ENCODE peak calls at places on chromosomes 4 and X, in four cellular contexts. One of them, this sample, is unnamed.

GRCh38 chrX:48531359-48531954 is 8.1 kb upstream of the TBC1D25 start:
- DNase-seq in choroid plexus epithelial cell: peak; percentile 62
- DNase-seq in ascending aorta: no peak
- DNase-seq in RWPE1: peak; percentile 57
- DNase-seq in this sample: no peak

GRCh38 chr4:176443117-176443516 is 123.4 kb downstream of the SPCS3 start:
- DNase-seq in choroid plexus epithelial cell: peak; percentile 94
- DNase-seq in ascending aorta: no peak
- DNase-seq in RWPE1: peak; percentile 81
- DNase-seq in this sample: no peak

GRCh38 chr4:152104286-152104685 is 343.5 kb upstream of the GATB start:
- DNase-seq in choroid plexus epithelial cell: no peak
- DNase-seq in ascending aorta: no peak
- DNase-seq in RWPE1: no peak
- DNase-seq in this sample: no peak

GRCh38 chr4:87322754-87323153 is at the start of gene HSD17B13:
- DNase-seq in choroid plexus epithelial cell: no peak
- DNase-seq in ascending aorta: no peak
- DNase-seq in RWPE1: no peak
- DNase-seq in this sample: no peak

GRCh38 chr4:108683479-108683878 is 33.1 kb downstream of the OSTC start:
- DNase-seq in choroid plexus epithelial cell: peak; percentile 74
- DNase-seq in ascending aorta: no peak
- DNase-seq in RWPE1: peak; percentile 16
- DNase-seq in this sample: no peak

GRCh38 chr4:176163041-176163440 is 32.3 kb downstream of the SPATA4 start:
- DNase-seq in choroid plexus epithelial cell: no peak
- DNase-seq in ascending aorta: no peak
- DNase-seq in RWPE1: no peak
- DNase-seq in this sample: no peak

GRCh38 chrX:86047174-86047991 is at the start of gene CHM:
- DNase-seq in choroid plexus epithelial cell: peak; percentile 89
- DNase-seq in ascending aorta: peak; percentile 13
- DNase-seq in RWPE1: peak; percentile 66
- DNase-seq in this sample: peak; percentile 66

GRCh38 chr4:37244583-37245390 is at the start of gene NWD2:
- DNase-seq in choroid plexus epithelial cell: peak; percentile 6
- DNase-seq in ascending aorta: no peak
- DNase-seq in RWPE1: no peak
- DNase-seq in this sample: peak; percentile 35

GRCh38 chrX:70973221-70973620 is 42.3 kb upstream of the SLC7A3 start:
- DNase-seq in choroid plexus epithelial cell: peak; percentile 11
- DNase-seq in ascending aorta: no peak
- DNase-seq in RWPE1: no peak
- DNase-seq in this sample: no peak

GRCh38 chr4:35963383-35963782 is 280.9 kb downstream of the ARAP2 start:
- DNase-seq in choroid plexus epithelial cell: peak; percentile 2
- DNase-seq in ascending aorta: no peak
- DNase-seq in RWPE1: no peak
- DNase-seq in this sample: no peak

GRCh38 chrX:53321216-53321942 is 40.0 kb upstream of the IQSEC2 start:
- DNase-seq in choroid plexus epithelial cell: no peak
- DNase-seq in ascending aorta: no peak
- DNase-seq in RWPE1: no peak
- DNase-seq in this sample: no peak

GRCh38 chr4:55635282-55635681 is 816 bp downstream of the NMU start:
- DNase-seq in choroid plexus epithelial cell: no peak
- DNase-seq in ascending aorta: no peak
- DNase-seq in RWPE1: no peak
- DNase-seq in this sample: no peak

GRCh38 chrX:127038065-127038464 is 218.5 kb downstream of the PRR32 start:
- DNase-seq in choroid plexus epithelial cell: no peak
- DNase-seq in ascending aorta: no peak
- DNase-seq in RWPE1: no peak
- DNase-seq in this sample: no peak

GRCh38 chr4:146709956-146710355 is 71.3 kb downstream of the POU4F2 start:
- DNase-seq in choroid plexus epithelial cell: no peak
- DNase-seq in ascending aorta: no peak
- DNase-seq in RWPE1: no peak
- DNase-seq in this sample: no peak

GRCh38 chr4:107666134-107666533 is 53.9 kb downstream of the PAPSS1 start:
- DNase-seq in choroid plexus epithelial cell: peak; percentile 70
- DNase-seq in ascending aorta: no peak
- DNase-seq in RWPE1: no peak
- DNase-seq in this sample: no peak

GRCh38 chr4:132417220-132417619 is 731.9 kb upstream of the PCDH10 start:
- DNase-seq in choroid plexus epithelial cell: no peak
- DNase-seq in ascending aorta: no peak
- DNase-seq in RWPE1: no peak
- DNase-seq in this sample: no peak

GRCh38 chr4:150229538-150229937 is 151.3 kb downstream of the DCLK2 start:
- DNase-seq in choroid plexus epithelial cell: peak; percentile 71
- DNase-seq in ascending aorta: no peak
- DNase-seq in RWPE1: peak; percentile 42
- DNase-seq in this sample: no peak

GRCh38 chr4:108544504-108544903 is 75.9 kb upstream of the RPL34 start:
- DNase-seq in choroid plexus epithelial cell: peak; percentile 38
- DNase-seq in ascending aorta: no peak
- DNase-seq in RWPE1: peak; percentile 44
- DNase-seq in this sample: no peak

GRCh38 chrX:153673398-153674218 is at the start of gene PNCK:
- DNase-seq in choroid plexus epithelial cell: no peak
- DNase-seq in ascending aorta: no peak
- DNase-seq in RWPE1: no peak
- DNase-seq in this sample: no peak

GRCh38 chr4:150389896-150390530 is 191.9 kb upstream of the MAB21L2 start:
- DNase-seq in choroid plexus epithelial cell: peak; percentile 57
- DNase-seq in ascending aorta: no peak
- DNase-seq in RWPE1: no peak
- DNase-seq in this sample: no peak

GRCh38 chr4:105122334-105122733 is 24.3 kb upstream of the TET2 start:
- DNase-seq in choroid plexus epithelial cell: peak; percentile 54
- DNase-seq in ascending aorta: no peak
- DNase-seq in RWPE1: peak; percentile 5
- DNase-seq in this sample: peak; percentile 75

GRCh38 chr4:65917486-65917885 is 247.2 kb upstream of the EPHA5 start:
- DNase-seq in choroid plexus epithelial cell: peak; percentile 54
- DNase-seq in ascending aorta: no peak
- DNase-seq in RWPE1: no peak
- DNase-seq in this sample: no peak

GRCh38 chrX:124344246-124344645 is 2.1 kb upstream of the SH2D1A start:
- DNase-seq in choroid plexus epithelial cell: no peak
- DNase-seq in ascending aorta: no peak
- DNase-seq in RWPE1: no peak
- DNase-seq in this sample: no peak

GRCh38 chr4:86664959-86665358 is 70.8 kb downstream of the PTPN13 start:
- DNase-seq in choroid plexus epithelial cell: peak; percentile 91
- DNase-seq in ascending aorta: no peak
- DNase-seq in RWPE1: no peak
- DNase-seq in this sample: no peak

GRCh38 chr4:128322986-128323385 is 35.4 kb upstream of the PGRMC2 start:
- DNase-seq in choroid plexus epithelial cell: peak; percentile 84
- DNase-seq in ascending aorta: no peak
- DNase-seq in RWPE1: peak; percentile 49
- DNase-seq in this sample: peak; percentile 73

GRCh38 chr4:26326791-26327190 is 6.0 kb downstream of the RBPJ start:
- DNase-seq in choroid plexus epithelial cell: peak; percentile 95
- DNase-seq in ascending aorta: no peak
- DNase-seq in RWPE1: no peak
- DNase-seq in this sample: no peak

GRCh38 chr4:13067077-13067476 is 417.1 kb downstream of the RAB28 start:
- DNase-seq in choroid plexus epithelial cell: no peak
- DNase-seq in ascending aorta: no peak
- DNase-seq in RWPE1: no peak
- DNase-seq in this sample: no peak

GRCh38 chr4:6309755-6310154 is 40.1 kb downstream of the WFS1 start:
- DNase-seq in choroid plexus epithelial cell: no peak
- DNase-seq in ascending aorta: no peak
- DNase-seq in RWPE1: no peak
- DNase-seq in this sample: no peak

GRCh38 chrX:37652053-37652452 is 33.5 kb upstream of the XK start:
- DNase-seq in choroid plexus epithelial cell: no peak
- DNase-seq in ascending aorta: no peak
- DNase-seq in RWPE1: no peak
- DNase-seq in this sample: no peak

GRCh38 chr4:124514588-124514987 is 197.9 kb downstream of the ANKRD50 start:
- DNase-seq in choroid plexus epithelial cell: no peak
- DNase-seq in ascending aorta: no peak
- DNase-seq in RWPE1: no peak
- DNase-seq in this sample: no peak

DNA sequence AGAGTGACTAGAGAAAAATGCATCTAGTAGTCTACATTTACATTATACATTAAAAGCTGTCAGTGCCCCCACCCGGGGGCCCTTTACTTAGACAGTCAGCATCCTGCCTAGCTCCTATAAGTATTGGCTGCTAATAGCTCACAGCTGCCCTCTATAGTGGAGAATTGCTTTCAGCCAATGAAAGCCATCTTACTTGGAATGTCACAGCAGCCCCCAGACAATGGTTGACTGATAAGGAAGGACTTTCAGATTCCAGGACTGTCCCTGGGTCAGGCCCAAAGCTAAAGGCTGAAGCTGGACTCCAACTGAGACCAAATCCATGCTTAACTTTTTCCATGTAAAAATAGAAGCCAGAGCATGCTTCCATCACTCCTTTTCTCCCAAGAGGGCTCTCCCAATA is 196.9 kb downstream of the ANKRD50 start:
- DNase-seq in choroid plexus epithelial cell: no peak
- DNase-seq in ascending aorta: no peak
- DNase-seq in RWPE1: no peak
- DNase-seq in this sample: peak; percentile 17
- TF ChIP-seq CTCF in choroid plexus epithelial cell: no peak
- TF ChIP-seq CTCF in ascending aorta: no peak
- TF ChIP-seq CTCF in RWPE1: no peak
- TF ChIP-seq CTCF in this sample: no peak

GRCh38 chr4:139808381-139809206 is 143.0 kb downstream of the MGST2 start:
- DNase-seq in choroid plexus epithelial cell: no peak
- DNase-seq in ascending aorta: no peak
- DNase-seq in RWPE1: no peak
- DNase-seq in this sample: peak; percentile 59

GRCh38 chr4:139810710-139811109 is 145.1 kb downstream of the MGST2 start:
- DNase-seq in choroid plexus epithelial cell: no peak
- DNase-seq in ascending aorta: no peak
- DNase-seq in RWPE1: no peak
- DNase-seq in this sample: no peak

GRCh38 chr4:139809207-139810157 is 143.9 kb downstream of the MGST2 start:
- DNase-seq in choroid plexus epithelial cell: no peak
- DNase-seq in ascending aorta: no peak
- DNase-seq in RWPE1: no peak
- DNase-seq in this sample: peak; percentile 15

GRCh38 chr4:139807483-139807882 is 141.9 kb downstream of the MGST2 start:
- DNase-seq in choroid plexus epithelial cell: no peak
- DNase-seq in ascending aorta: no peak
- DNase-seq in RWPE1: no peak
- DNase-seq in this sample: no peak

DNA sequence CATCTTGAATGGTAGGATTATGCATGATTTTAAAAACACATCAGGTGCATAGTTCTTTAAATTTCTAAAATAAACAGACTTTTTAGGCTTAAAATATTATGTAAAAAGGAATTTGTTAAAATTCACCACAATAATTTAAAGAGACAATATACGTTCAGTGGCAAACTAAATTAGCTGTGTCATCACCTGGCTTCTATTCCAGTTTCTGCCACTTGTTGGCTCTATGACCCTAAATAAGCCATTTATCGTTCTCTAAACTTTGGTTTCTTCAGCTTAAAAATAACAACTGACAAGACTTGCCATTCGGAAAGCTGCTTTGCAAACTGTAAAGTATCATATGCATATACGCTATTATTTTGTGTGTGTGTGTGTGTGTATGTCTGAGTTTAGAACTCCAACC is 141.3 kb downstream of the MGST2 start:
- DNase-seq in choroid plexus epithelial cell: no peak
- DNase-seq in ascending aorta: no peak
- DNase-seq in RWPE1: no peak
- DNase-seq in this sample: no peak
- TF ChIP-seq CTCF in choroid plexus epithelial cell: no peak
- TF ChIP-seq CTCF in ascending aorta: no peak
- TF ChIP-seq CTCF in RWPE1: no peak
- TF ChIP-seq CTCF in this sample: no peak

DNA sequence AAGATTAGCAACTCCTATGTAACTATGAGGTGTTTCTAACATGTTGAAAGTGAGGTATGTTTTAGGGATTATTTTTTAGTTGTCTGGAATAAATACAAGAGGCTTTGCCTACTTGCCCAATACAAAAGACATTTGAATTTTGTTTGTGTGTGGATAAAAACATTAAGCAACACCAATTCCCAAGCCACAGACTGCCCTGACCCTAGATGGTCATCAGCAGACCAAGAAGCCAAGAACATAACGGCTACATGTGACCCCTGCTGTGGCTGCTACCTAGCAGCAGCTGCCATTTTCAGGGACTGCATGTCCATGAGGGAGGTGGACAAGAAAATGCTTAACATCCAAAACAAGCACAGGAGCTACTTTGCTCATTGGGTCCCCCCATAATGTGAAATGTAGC is 70.5 kb upstream of the QRFPR start:
- DNase-seq in choroid plexus epithelial cell: no peak
- DNase-seq in ascending aorta: no peak
- DNase-seq in RWPE1: no peak
- DNase-seq in this sample: no peak
- TF ChIP-seq CTCF in choroid plexus epithelial cell: no peak
- TF ChIP-seq CTCF in ascending aorta: no peak
- TF ChIP-seq CTCF in RWPE1: no peak
- TF ChIP-seq CTCF in this sample: no peak

GRCh38 chr4:17336524-17336941 is 175.4 kb downstream of the QDPR start:
- DNase-seq in choroid plexus epithelial cell: no peak
- DNase-seq in ascending aorta: no peak
- DNase-seq in RWPE1: peak; percentile 31
- DNase-seq in this sample: no peak

GRCh38 chr4:17335371-17335770 is 176.5 kb downstream of the QDPR start:
- DNase-seq in choroid plexus epithelial cell: no peak
- DNase-seq in ascending aorta: no peak
- DNase-seq in RWPE1: no peak
- DNase-seq in this sample: no peak

GRCh38 chr4:17336986-17337385 is 174.9 kb downstream of the QDPR start:
- DNase-seq in choroid plexus epithelial cell: no peak
- DNase-seq in ascending aorta: no peak
- DNase-seq in RWPE1: no peak
- DNase-seq in this sample: no peak

GRCh38 chr4:17336069-17336468 is 175.8 kb downstream of the QDPR start:
- DNase-seq in choroid plexus epithelial cell: no peak
- DNase-seq in ascending aorta: no peak
- DNase-seq in RWPE1: no peak
- DNase-seq in this sample: no peak

DNA sequence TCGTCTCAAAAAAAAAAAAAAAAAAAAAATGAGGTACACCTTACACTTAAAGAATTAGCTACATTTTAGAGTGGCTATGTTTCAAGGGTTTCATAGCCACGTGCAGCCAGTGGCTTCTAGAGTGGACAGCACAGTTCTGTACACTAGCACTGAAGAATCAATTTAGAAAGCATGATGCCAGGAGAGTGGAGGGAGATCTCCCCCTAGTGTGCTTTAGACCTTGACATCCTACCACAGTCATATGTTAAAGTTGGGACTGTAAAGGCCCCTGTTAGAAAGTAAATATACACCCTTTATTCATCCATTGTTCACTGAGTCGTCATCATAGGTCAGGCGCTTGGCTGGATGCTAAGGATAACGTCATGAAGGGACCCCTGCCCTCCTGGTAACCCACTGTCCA is 179.4 kb downstream of the QDPR start:
- DNase-seq in choroid plexus epithelial cell: no peak
- DNase-seq in ascending aorta: no peak
- DNase-seq in RWPE1: no peak
- DNase-seq in this sample: no peak
- TF ChIP-seq CTCF in choroid plexus epithelial cell: peak; percentile 31
- TF ChIP-seq CTCF in ascending aorta: no peak
- TF ChIP-seq CTCF in RWPE1: no peak
- TF ChIP-seq CTCF in this sample: no peak

This sample was measured in Caco-2.